ENCODE peak calls at places on chromosomes 2 and 18, in five cellular contexts. J is AG10803, Z is adrenal gland, B is Peyer's patch, W is bronchial epithelial cell. R is an unnamed sample.
A peak's percentile ranks its signal among the peaks of the same experiment; 100 is the strongest.

GRCh38 chr2:19351914-19352697 is 6.3 kb downstream of the OSR1 start:
- DNase-seq in J (no peak), Z (no peak), B (no peak), W (no peak), R (no peak)

GRCh38 chr2:100107911-100108647 is 34.3 kb downstream of the AFF3 start:
- DNase-seq in J (no peak), Z (no peak), B (no peak), W (no peak), R (no peak)

GRCh38 chr2:172270278-172271079 is 156.9 kb upstream of the ITGA6 start:
- DNase-seq in J (no peak), Z (no peak), B (no peak), W (no peak), R (no peak)

GRCh38 chr2:9423922-9424272 is 443 bp downstream of the CPSF3 start:
- DNase-seq in J (peak; percentile 22), Z (no peak), B (no peak), W (peak; percentile 33), R (no peak)

GRCh38 chr2:4995466-4995865 is 696.7 kb upstream of the SOX11 start:
- DNase-seq in J (no peak), Z (no peak), B (no peak), W (no peak), R (no peak)

GRCh38 chr2:201216918-201217317 is 34.0 kb downstream of the CASP10 start:
- DNase-seq in J (no peak), Z (no peak), B (no peak), W (no peak), R (no peak)

GRCh38 chr2:121255363-121255762 is 29.6 kb downstream of the TFCP2L1 start:
- DNase-seq in J (no peak), Z (no peak), B (no peak), W (no peak), R (no peak)

GRCh38 chr18:27860701-27861107 is 316.2 kb downstream of the CDH2 start:
- DNase-seq in J (peak; percentile 65), Z (no peak), B (no peak), W (peak; percentile 12), R (no peak)

GRCh38 chr18:35553300-35553699 is 28.2 kb upstream of the GALNT1 start:
- DNase-seq in J (no peak), Z (no peak), B (no peak), W (no peak), R (no peak)

GRCh38 chr2:104412384-104412783 is 441.5 kb upstream of the POU3F3 start:
- DNase-seq in J (peak; percentile 20), Z (peak; percentile 21), B (no peak), W (peak; percentile 17), R (no peak)

GRCh38 chr2:212914392-212914791 is 237.0 kb downstream of the IKZF2 start:
- DNase-seq in J (no peak), Z (no peak), B (no peak), W (peak; percentile 60), R (no peak)

GRCh38 chr18:54127759-54128378 is 96.6 kb downstream of the MBD2 start:
- DNase-seq in J (peak; percentile 65), Z (peak; percentile 23), B (no peak), W (peak; percentile 46), R (no peak)

GRCh38 chr2:177489719-177490301 is 97.2 kb downstream of the AGPS start:
- DNase-seq in J (peak; percentile 42), Z (no peak), B (no peak), W (peak; percentile 39), R (no peak)

GRCh38 chr18:41526046-41526445 is 429.0 kb upstream of the PIK3C3 start:
- DNase-seq in J (no peak), Z (no peak), B (no peak), W (no peak), R (no peak)

GRCh38 chr2:201233192-201234166 is 26.9 kb upstream of the CASP8 start:
- DNase-seq in J (no peak), Z (peak; percentile 77), B (peak; percentile 90), W (peak; percentile 75), R (no peak)

GRCh38 chr2:156437272-156437671 is 1.1 kb downstream of the GPD2 start:
- DNase-seq in J (peak; percentile 67), Z (peak; percentile 28), B (no peak), W (peak; percentile 54), R (no peak)

GRCh38 chr2:238645716-238646115 is 202.2 kb upstream of the TWIST2 start:
- DNase-seq in J (no peak), Z (no peak), B (no peak), W (no peak), R (no peak)

GRCh38 chr2:182949572-182950189 is 83.2 kb upstream of the FRZB start:
- DNase-seq in J (no peak), Z (peak; percentile 61), B (no peak), W (peak; percentile 94), R (no peak)

GRCh38 chr2:179562330-179562885 is 297.8 kb upstream of the SESTD1 start:
- DNase-seq in J (no peak), Z (no peak), B (no peak), W (no peak), R (no peak)

GRCh38 chr2:73257425-73258125 is 23.5 kb downstream of the CCT7 start:
- DNase-seq in J (no peak), Z (no peak), B (peak; percentile 45), W (no peak), R (no peak)

GRCh38 chr2:241190291-241190981 is 2.0 kb downstream of the ANO7 start:
- DNase-seq in J (no peak), Z (no peak), B (no peak), W (no peak), R (no peak)

GRCh38 chr2:174827371-174828369 is 63.4 kb upstream of the CHRNA1 start:
- DNase-seq in J (no peak), Z (peak; percentile 20), B (no peak), W (peak; percentile 69), R (no peak)

GRCh38 chr2:191869178-191869577 is 22.3 kb upstream of the CAVIN2 start:
- DNase-seq in J (no peak), Z (no peak), B (no peak), W (peak; percentile 34), R (no peak)

GRCh38 chr2:43943809-43944452 is 51.9 kb downstream of the LRPPRC start:
- DNase-seq in J (no peak), Z (no peak), B (no peak), W (no peak), R (no peak)

GRCh38 chr2:107002735-107003134 is 116.8 kb upstream of the ST6GAL2 start:
- DNase-seq in J (no peak), Z (no peak), B (no peak), W (no peak), R (no peak)

GRCh38 chr2:37232131-37232933 is 874 bp downstream of the NDUFAF7 start:
- DNase-seq in J (peak; percentile 70), Z (peak; percentile 46), B (no peak), W (peak; percentile 35), R (no peak)

GRCh38 chr2:709138-709779 is 32.1 kb upstream of the TMEM18 start:
- DNase-seq in J (no peak), Z (no peak), B (no peak), W (no peak), R (no peak)

GRCh38 chr2:240974771-240975572 is 23.4 kb upstream of the SNED1 start:
- DNase-seq in J (peak; percentile 34), Z (no peak), B (no peak), W (no peak), R (no peak)

DNA sequence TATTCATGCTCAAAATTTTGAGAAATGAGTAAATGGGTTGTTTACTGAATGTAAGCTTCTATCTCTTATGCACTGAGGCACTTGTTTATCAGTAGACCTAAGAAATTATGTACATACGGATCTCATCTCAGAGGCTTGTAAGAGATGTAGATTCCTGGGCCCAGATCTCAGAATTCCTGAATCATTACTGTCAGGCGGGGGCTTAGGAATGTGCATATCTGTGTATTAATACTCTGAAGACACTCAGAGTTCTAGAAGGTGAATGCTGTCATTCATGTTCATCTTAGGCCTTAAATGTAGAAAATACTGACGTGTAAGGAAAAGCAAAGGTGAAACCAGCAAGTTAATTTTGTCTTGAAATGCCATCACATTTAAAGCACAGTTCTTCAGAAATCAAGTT is 169.6 kb downstream of the FMNL2 start:
- DNase-seq in J (no peak), Z (no peak), B (no peak), W (no peak), R (no peak)
- TF ChIP-seq CTCF in J (no peak), Z (no peak), B (no peak), W (no peak), R (no peak)

DNA sequence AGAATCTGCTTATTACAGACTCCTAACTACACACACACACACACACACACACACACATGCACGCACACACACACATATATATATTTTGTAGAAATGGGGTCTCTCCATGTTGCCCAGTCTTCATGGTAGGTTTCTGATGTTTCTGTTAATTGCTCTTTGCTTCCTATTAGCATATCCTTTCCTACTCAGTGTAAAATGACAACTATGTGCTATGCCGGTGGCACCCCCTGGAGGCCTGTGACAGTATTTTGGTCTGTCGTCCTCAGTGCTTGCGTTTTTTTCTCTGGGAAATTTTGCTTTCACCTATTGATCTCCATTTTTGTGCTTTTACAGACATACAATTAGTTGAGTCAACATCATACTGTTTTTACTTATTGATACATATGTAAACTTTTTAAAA is 322.1 kb downstream of the LRRTM1 start:
- DNase-seq in J (no peak), Z (no peak), B (no peak), W (no peak), R (no peak)
- TF ChIP-seq CTCF in J (peak; percentile 45), Z (no peak), B (peak; percentile 17), W (no peak), R (no peak)

DNA sequence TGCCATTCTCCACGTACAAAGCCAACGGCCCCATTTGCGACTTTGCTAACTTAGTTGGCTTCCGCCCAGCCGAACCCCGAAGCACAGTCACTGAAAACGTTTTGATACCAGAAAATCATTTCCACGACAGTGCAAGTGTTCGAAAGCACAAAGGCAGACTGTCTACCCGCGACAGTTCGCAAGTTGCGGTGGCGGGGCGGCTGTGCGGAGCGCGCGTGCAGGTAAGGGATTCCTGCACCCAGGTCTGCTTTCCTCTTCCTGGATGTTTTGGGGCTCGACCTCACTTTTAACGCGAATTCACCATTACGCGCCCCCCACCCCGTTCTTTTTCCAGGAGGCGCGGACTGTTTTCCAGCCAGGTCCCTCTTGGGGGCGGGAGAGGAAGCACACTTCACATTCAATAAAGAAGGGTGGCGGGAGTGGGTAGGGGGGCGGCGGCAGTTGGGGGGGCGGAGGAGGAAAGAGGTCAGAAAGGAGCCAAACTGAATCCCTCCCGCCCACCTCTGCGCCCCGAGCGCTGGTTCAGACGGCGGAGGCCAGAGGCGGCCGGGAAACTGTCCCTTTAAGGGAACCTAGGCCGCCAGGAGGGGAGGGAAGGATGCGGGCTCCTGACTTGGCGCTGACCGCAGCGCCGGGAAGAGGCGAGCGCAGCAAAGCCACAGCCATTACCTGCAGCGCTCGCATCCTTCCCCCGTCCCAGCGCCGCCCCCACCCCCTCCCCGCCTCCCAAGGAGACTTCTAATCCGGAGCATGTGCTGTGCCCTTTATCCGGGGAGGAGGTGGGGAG is 107.5 kb upstream of the KCTD1 start:
- DNase-seq in J (peak; percentile 21), Z (peak; percentile 71), B (no peak), W (peak; percentile 38), R (peak; percentile 25)
- TF ChIP-seq CTCF in J (peak; percentile 11), Z (peak; percentile 30), B (peak; percentile 5), W (peak; percentile 2), R (no peak)

GRCh38 chr18:57797209-57797651 is 5.9 kb downstream of the ATP8B1 start:
- DNase-seq in J (no peak), Z (no peak), B (no peak), W (no peak), R (no peak)
- TF ChIP-seq CTCF in J (no peak), Z (no peak), B (no peak), W (no peak), R (no peak)

R was measured in mesothelial cell of epicardium.